ENCODE peak calls at places on chromosome 15, in nine cellular contexts. T is Daoy; I is stimulated activated CD4-positive, alpha-beta T cell treated with anti-CD3 and anti-CD28 coated beads, Interleukin-2, amount 100 ng/mL, for 24 hours; H is activated gamma-delta T cell treated with Interleukin-2 at 50 U/mL for 16 hours; R is HS-5; Y is activated CD8-positive, alpha-beta T cell treated with anti-CD3 and anti-CD28 coated beads, Interleukin-2, amount 10 ng/mL, durations not matched to agents 7 days and 5 days; C is activated T-cell treated with anti-CD3 and anti-CD28 coated beads, Interleukin-2, amount 50 U/mL, for 72 hours; Z is left kidney; D is AG09319. X is an unnamed sample.
A peak's percentile ranks its signal among the peaks of the same experiment; 100 is the strongest.

GRCh38 chr15:52559583-52559982 is 9.2 kb downstream of the ARPP19 start:
- DNase-seq in Y (no peak), R (no peak), T (peak; percentile 41), D (no peak), H (no peak), C (peak; percentile 71), I (peak; percentile 50), Z (no peak), X (no peak)

GRCh38 chr15:97909291-97909891 is 51.1 kb upstream of the ARRDC4 start:
- DNase-seq in Y (peak; percentile 54), I (peak; percentile 60), D (peak; percentile 20), Z (peak; percentile 86), C (peak; percentile 56), H (peak; percentile 46), T (peak; percentile 66), R (peak; percentile 26), X (peak; percentile 60)

GRCh38 chr15:25175789-25176615 is 221.2 kb downstream of the SNRPN start:
- DNase-seq in R (no peak), T (no peak), I (peak; percentile 5), Y (peak; percentile 6), Z (no peak), H (no peak), C (no peak), D (no peak), X (peak; percentile 9)

GRCh38 chr15:41958002-41958420 is 14.3 kb downstream of the EHD4 start:
- DNase-seq in I (no peak), T (no peak), H (no peak), Z (no peak), R (no peak), C (no peak), Y (no peak), D (no peak), X (no peak)

GRCh38 chr15:71338827-71339542 is 223.7 kb downstream of the THSD4 start:
- DNase-seq in H (no peak), Z (no peak), D (no peak), R (no peak), C (no peak), T (no peak), I (no peak), Y (no peak), X (no peak)

GRCh38 chr15:74319596-74320357 is 47.7 kb downstream of the CYP11A1 start:
- DNase-seq in D (no peak), Z (no peak), R (no peak), T (peak; percentile 25), C (no peak), Y (peak; percentile 46), H (no peak), I (no peak), X (no peak)

GRCh38 chr15:23038741-23039150 is 623 bp downstream of the TUBGCP5 start:
- DNase-seq in R (peak; percentile 37), D (no peak), C (no peak), T (peak; percentile 51), Z (no peak), H (no peak), I (no peak), Y (no peak), X (no peak)

GRCh38 chr15:90671216-90671615 is 45.9 kb upstream of the BLM start:
- DNase-seq in D (no peak), Y (no peak), R (no peak), I (no peak), C (no peak), H (no peak), Z (no peak), T (no peak), X (peak; percentile 4)

GRCh38 chr15:98085003-98085639 is 124.6 kb downstream of the ARRDC4 start:
- DNase-seq in R (peak; percentile 44), H (peak; percentile 26), C (peak; percentile 12), T (peak; percentile 55), Y (peak; percentile 54), I (peak; percentile 21), Z (peak; percentile 82), D (peak; percentile 64), X (peak; percentile 40)

GRCh38 chr15:69955240-69955894 is 142.3 kb downstream of the TLE3 start:
- DNase-seq in R (no peak), D (no peak), Z (no peak), Y (no peak), T (no peak), C (no peak), H (no peak), I (no peak), X (no peak)

GRCh38 chr15:54045397-54045796 is 67.2 kb downstream of the UNC13C start:
- DNase-seq in D (no peak), R (no peak), Y (no peak), Z (no peak), C (no peak), I (no peak), T (no peak), H (no peak), X (no peak)

GRCh38 chr15:85100186-85100937 is 118.7 kb downstream of the PDE8A start:
- DNase-seq in C (no peak), T (no peak), I (no peak), Z (no peak), D (no peak), Y (peak; percentile 76), H (no peak), R (no peak), X (no peak)

GRCh38 chr15:53693729-53694533 is 65.5 kb downstream of the WDR72 start:
- DNase-seq in H (no peak), D (no peak), I (no peak), R (no peak), C (no peak), T (no peak), Y (no peak), Z (no peak), X (no peak)

GRCh38 chr15:32685576-32685975 is 32.2 kb upstream of the GREM1 start:
- DNase-seq in R (no peak), C (no peak), T (no peak), H (no peak), Z (no peak), D (no peak), Y (no peak), I (no peak), X (no peak)

GRCh38 chr15:62850791-62851291 is 191.7 kb upstream of the TPM1 start:
- DNase-seq in H (no peak), T (peak; percentile 94), Y (no peak), R (peak; percentile 78), I (no peak), Z (peak; percentile 67), D (no peak), C (no peak), X (no peak)

GRCh38 chr15:62600376-62600775 is 435.3 kb upstream of the C2CD4B start:
- DNase-seq in Y (no peak), Z (peak; percentile 25), H (no peak), T (no peak), I (no peak), D (no peak), C (no peak), R (no peak), X (no peak)

GRCh38 chr15:46518381-46518780 is 883.6 kb downstream of the SQOR start:
- DNase-seq in C (no peak), I (no peak), R (no peak), Y (no peak), T (no peak), Z (no peak), D (no peak), H (no peak), X (no peak)

GRCh38 chr15:85443593-85444328 is 63.4 kb downstream of the AKAP13 start:
- DNase-seq in R (no peak), C (peak; percentile 50), I (peak; percentile 36), H (no peak), T (peak; percentile 27), Y (peak; percentile 51), Z (peak; percentile 79), D (no peak), X (no peak)

GRCh38 chr15:30670056-30670455 is 44.1 kb downstream of the ARHGAP11B start:
- DNase-seq in D (no peak), R (no peak), Z (peak; percentile 3), T (no peak), C (no peak), Y (no peak), H (no peak), I (no peak), X (no peak)

GRCh38 chr15:99718421-99718820 is 14.8 kb downstream of the LYSMD4 start:
- DNase-seq in R (no peak), H (no peak), Y (no peak), Z (peak; percentile 63), T (no peak), I (no peak), D (no peak), C (no peak), X (no peak)

GRCh38 chr15:70071799-70072198 is 25.9 kb downstream of the TLE3 start:
- DNase-seq in I (no peak), C (no peak), Y (no peak), Z (peak; percentile 80), D (no peak), R (no peak), T (no peak), H (no peak), X (no peak)

GRCh38 chr15:68317281-68318007 is 39.9 kb downstream of the FEM1B start:
- DNase-seq in R (no peak), I (no peak), D (no peak), T (no peak), H (no peak), Z (no peak), C (no peak), Y (no peak), X (no peak)

GRCh38 chr15:89820651-89821611 is 6.3 kb upstream of the ANPEP start:
- DNase-seq in H (no peak), I (no peak), D (no peak), Z (no peak), T (peak; percentile 83), C (no peak), Y (no peak), R (peak; percentile 83), X (no peak)

GRCh38 chr15:31477851-31478250 is 151.2 kb downstream of the KLF13 start:
- DNase-seq in I (no peak), Z (peak; percentile 36), C (no peak), R (no peak), Y (no peak), H (no peak), T (no peak), D (no peak), X (no peak)

GRCh38 chr15:97037080-97037479 is 706.6 kb downstream of the NR2F2 start:
- DNase-seq in C (no peak), R (no peak), T (no peak), D (no peak), Z (no peak), H (no peak), I (no peak), Y (no peak), X (no peak)

GRCh38 chr15:83109532-83109931 is 2.1 kb downstream of the TM6SF1 start:
- DNase-seq in Z (no peak), H (no peak), D (no peak), I (no peak), R (no peak), T (no peak), Y (no peak), C (no peak), X (no peak)

X was measured in GM13976.